ENCODE peak calls at places on chromosomes 11 and 22, in ten cellular contexts. E is Peyer's patch, S is fibroblast of lung, P is lung, C is fibroblast of mammary gland, L is heart left ventricle, K is cardiac muscle cell, U is thoracic aorta, Y is ovary, X is astrocyte of the spinal cord. N is an unnamed sample.

GRCh38 chr22:44676441-44677298 is 25.3 kb upstream of the PRR5 start:
- DNase-seq in E (peak), K (peak), P (no peak), Y (no peak), U (no peak), L (no peak), C (no peak), X (no peak), S (no peak), N (no peak)

GRCh38 chr11:129508163-129508562 is 132.5 kb downstream of the BARX2 start:
- DNase-seq in Y (no peak), L (no peak), S (no peak), P (no peak), C (no peak), E (no peak), X (no peak), U (no peak), K (no peak), N (no peak)

GRCh38 chr11:100719362-100719761 is 32.3 kb downstream of the ARHGAP42 start:
- DNase-seq in E (no peak), X (peak), K (peak), U (no peak), S (peak), C (peak), L (no peak), Y (no peak), P (no peak), N (peak)

GRCh38 chr11:133408402-133408801 is 123.9 kb downstream of the OPCML start:
- DNase-seq in L (no peak), U (no peak), E (no peak), X (no peak), K (no peak), C (no peak), Y (no peak), S (no peak), P (no peak), N (no peak)

GRCh38 chr22:17121235-17122195 is at the start of gene TMEM121B:
- DNase-seq in L (peak), X (peak), U (no peak), E (peak), Y (peak), C (peak), S (peak), K (peak), P (no peak), N (peak)

GRCh38 chr11:2898366-2899079 is 12.9 kb upstream of the CDKN1C start:
- DNase-seq in K (no peak), U (no peak), X (peak), S (peak), C (peak), P (peak), E (no peak), L (peak), Y (no peak), N (peak)

GRCh38 chr11:79018371-79018849 is 422.4 kb downstream of the TENM4 start:
- DNase-seq in S (peak), X (peak), K (no peak), E (no peak), C (peak), Y (peak), P (no peak), L (no peak), U (no peak), N (peak)

GRCh38 chr22:36369922-36370781 is 17.6 kb downstream of the MYH9 start:
- DNase-seq in E (peak), K (peak), L (peak), C (peak), U (no peak), X (peak), Y (no peak), S (peak), P (peak), N (peak)

GRCh38 chr11:129620705-129621104 is 194.9 kb upstream of the TMEM45B start:
- DNase-seq in C (peak), Y (no peak), E (no peak), K (no peak), P (peak), U (no peak), S (peak), X (peak), L (no peak), N (peak)

GRCh38 chr22:44683881-44684280 is 18.1 kb upstream of the PRR5 start:
- DNase-seq in E (no peak), P (no peak), C (no peak), L (no peak), S (no peak), U (no peak), K (no peak), Y (no peak), X (no peak), N (no peak)

GRCh38 chr11:72760543-72761400 is 8.6 kb upstream of the ARAP1 start:
- DNase-seq in X (peak), P (no peak), S (peak), K (no peak), L (no peak), C (peak), U (no peak), Y (no peak), E (no peak), N (peak)

GRCh38 chr11:6695377-6695776 is 12.2 kb upstream of the MRPL17 start:
- DNase-seq in S (peak), E (no peak), U (no peak), X (peak), Y (no peak), C (peak), P (no peak), L (peak), K (no peak), N (peak)

GRCh38 chr22:49412236-49412635 is 415.4 kb downstream of the BRD1 start:
- DNase-seq in P (no peak), C (no peak), K (no peak), L (no peak), S (no peak), E (no peak), Y (no peak), X (no peak), U (no peak), N (no peak)

GRCh38 chr22:49417326-49417725 is 410.3 kb downstream of the BRD1 start:
- DNase-seq in U (no peak), E (no peak), L (no peak), S (no peak), C (no peak), Y (no peak), P (no peak), K (no peak), X (no peak), N (no peak)

GRCh38 chr22:49415219-49415951 is 412.3 kb downstream of the BRD1 start:
- DNase-seq in X (no peak), P (no peak), Y (no peak), K (no peak), C (no peak), L (no peak), S (no peak), E (no peak), U (no peak), N (no peak)

GRCh38 chr22:49411236-49411635 is 416.4 kb downstream of the BRD1 start:
- DNase-seq in X (no peak), U (no peak), S (no peak), C (no peak), L (no peak), E (no peak), Y (no peak), K (no peak), P (no peak), N (no peak)

GRCh38 chr22:49413551-49413950 is 414.1 kb downstream of the BRD1 start:
- DNase-seq in C (no peak), E (no peak), S (no peak), L (no peak), Y (no peak), X (no peak), P (no peak), U (no peak), K (no peak), N (no peak)
- H3K4me3 ChIP-seq in C (no peak), E (no peak), S (no peak), L (no peak), Y (no peak), X (no peak), P (no peak), U (no peak), K (no peak), N (no peak)

GRCh38 chr22:28951969-28952521 is 68.7 kb downstream of the ZNRF3 start:
- DNase-seq in S (peak), L (peak), K (no peak), C (peak), X (peak), Y (no peak), E (no peak), U (no peak), P (no peak), N (peak)
- TF ChIP-seq CTCF in S (no peak), L (peak), K (peak), C (peak), X (peak), Y (peak), E (no peak), U (no peak), P (no peak), N (peak)

GRCh38 chr11:69073445-69073844 is 24.7 kb downstream of the TPCN2 start:
- DNase-seq in E (no peak), P (no peak), S (no peak), C (no peak), L (no peak), K (peak), Y (no peak), X (no peak), U (no peak), N (no peak)

GRCh38 chr11:69074786-69075185 is 26.1 kb downstream of the TPCN2 start:
- DNase-seq in X (no peak), C (peak), U (no peak), S (peak), Y (peak), E (no peak), K (no peak), L (no peak), P (no peak), N (no peak)

GRCh38 chr11:69076129-69076791 is 27.5 kb downstream of the TPCN2 start:
- DNase-seq in X (peak), L (no peak), E (no peak), U (no peak), C (peak), Y (no peak), K (no peak), S (peak), P (no peak), N (peak)

GRCh38 chr11:69074375-69074774 is 25.6 kb downstream of the TPCN2 start:
- DNase-seq in C (no peak), S (no peak), E (no peak), P (no peak), L (no peak), Y (no peak), U (no peak), X (no peak), K (no peak), N (no peak)

GRCh38 chr11:69075421-69076128 is 26.8 kb downstream of the TPCN2 start:
- DNase-seq in S (peak), K (no peak), L (peak), Y (peak), C (peak), U (peak), E (no peak), P (peak), X (peak), N (peak)
- H3K4me3 ChIP-seq in S (peak), K (no peak), L (no peak), Y (no peak), C (no peak), U (no peak), E (no peak), P (no peak), X (no peak), N (no peak)

GRCh38 chr11:126965331-126965730 is 35.2 kb downstream of the KIRREL3 start:
- DNase-seq in S (no peak), L (no peak), E (no peak), Y (no peak), U (no peak), C (no peak), X (no peak), P (no peak), K (no peak), N (no peak)

GRCh38 chr11:126971305-126971704 is 29.3 kb downstream of the KIRREL3 start:
- DNase-seq in E (no peak), K (no peak), P (no peak), S (no peak), C (no peak), X (no peak), L (no peak), Y (no peak), U (no peak), N (no peak)

GRCh38 chr11:126968915-126969314 is 31.7 kb downstream of the KIRREL3 start:
- DNase-seq in E (no peak), Y (no peak), X (no peak), U (no peak), K (peak), P (no peak), L (no peak), S (peak), C (no peak), N (no peak)

GRCh38 chr11:126973051-126973450 is 27.5 kb downstream of the KIRREL3 start:
- DNase-seq in X (no peak), S (no peak), P (no peak), E (no peak), L (no peak), K (no peak), C (no peak), Y (no peak), U (no peak), N (no peak)

GRCh38 chr11:126969865-126970479 is 30.6 kb downstream of the KIRREL3 start:
- DNase-seq in E (no peak), L (no peak), Y (no peak), P (no peak), X (peak), S (peak), C (peak), K (peak), U (no peak), N (peak)
- TF ChIP-seq CTCF in E (no peak), L (no peak), Y (no peak), P (no peak), X (peak), S (peak), C (peak), K (peak), U (no peak), N (peak)

GRCh38 chr11:844693-845644 is 2.3 kb downstream of the TSPAN4 start:
- DNase-seq in E (peak), S (peak), P (peak), C (peak), L (peak), U (peak), X (peak), K (peak), Y (peak), N (peak)
- H3K4me3 ChIP-seq in E (peak), S (peak), P (peak), C (peak), L (peak), U (peak), X (peak), K (no peak), Y (peak), N (peak)

DNA sequence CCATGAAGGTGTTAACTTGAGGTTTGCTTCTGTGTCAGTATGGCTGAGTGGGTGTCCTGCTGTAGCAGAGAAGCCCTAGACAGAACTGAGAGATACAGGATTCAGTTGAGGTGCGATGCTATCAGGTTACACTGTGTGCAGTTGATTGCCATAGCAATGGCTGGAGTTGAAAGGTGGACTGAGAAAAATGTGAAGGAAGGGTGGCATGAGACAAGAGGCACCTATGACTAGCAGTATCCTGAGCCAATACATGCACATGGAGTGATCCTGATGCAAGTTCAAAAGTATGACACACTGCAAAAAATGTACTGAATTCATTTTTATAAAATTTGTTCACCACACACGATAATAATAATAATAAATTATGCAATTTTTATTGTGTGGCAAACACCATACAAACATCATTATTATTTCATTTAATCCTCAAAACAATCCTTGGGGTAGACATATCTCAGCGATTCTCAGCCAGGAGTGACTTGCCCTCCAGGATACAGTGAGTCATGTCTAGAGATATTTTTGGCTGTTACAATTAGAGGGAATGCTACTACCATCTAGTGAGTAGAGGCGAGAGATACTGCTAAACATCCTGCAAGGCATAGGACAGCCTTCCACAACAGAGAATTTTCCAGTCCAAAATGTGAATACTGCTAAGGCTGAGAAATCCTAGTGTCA is 3.9 kb upstream of the PIWIL4 start:
- DNase-seq in U (no peak), C (peak), P (no peak), E (no peak), Y (no peak), X (peak), S (peak), K (peak), L (no peak), N (peak)
- TF ChIP-seq CTCF in U (peak), C (peak), P (no peak), E (no peak), Y (no peak), X (peak), S (peak), K (peak), L (peak), N (peak)

GRCh38 chr11:10897150-10897549 is 39.3 kb upstream of the ZBED5 start:
- DNase-seq in P (no peak), X (no peak), K (peak), Y (no peak), U (no peak), E (no peak), C (no peak), S (no peak), L (no peak), N (no peak)

GRCh38 chr11:10900686-10901415 is 43.0 kb upstream of the ZBED5 start:
- DNase-seq in U (no peak), X (no peak), C (peak), L (no peak), P (no peak), S (peak), Y (no peak), E (no peak), K (peak), N (no peak)

GRCh38 chr11:10898003-10898762 is 40.3 kb upstream of the ZBED5 start:
- DNase-seq in E (no peak), Y (no peak), P (no peak), X (no peak), S (no peak), K (no peak), L (no peak), C (no peak), U (no peak), N (no peak)

GRCh38 chr11:10899542-10899830 is 41.6 kb upstream of the ZBED5 start:
- DNase-seq in K (no peak), L (peak), E (peak), S (no peak), X (no peak), Y (peak), P (peak), C (no peak), U (peak), N (no peak)

DNA sequence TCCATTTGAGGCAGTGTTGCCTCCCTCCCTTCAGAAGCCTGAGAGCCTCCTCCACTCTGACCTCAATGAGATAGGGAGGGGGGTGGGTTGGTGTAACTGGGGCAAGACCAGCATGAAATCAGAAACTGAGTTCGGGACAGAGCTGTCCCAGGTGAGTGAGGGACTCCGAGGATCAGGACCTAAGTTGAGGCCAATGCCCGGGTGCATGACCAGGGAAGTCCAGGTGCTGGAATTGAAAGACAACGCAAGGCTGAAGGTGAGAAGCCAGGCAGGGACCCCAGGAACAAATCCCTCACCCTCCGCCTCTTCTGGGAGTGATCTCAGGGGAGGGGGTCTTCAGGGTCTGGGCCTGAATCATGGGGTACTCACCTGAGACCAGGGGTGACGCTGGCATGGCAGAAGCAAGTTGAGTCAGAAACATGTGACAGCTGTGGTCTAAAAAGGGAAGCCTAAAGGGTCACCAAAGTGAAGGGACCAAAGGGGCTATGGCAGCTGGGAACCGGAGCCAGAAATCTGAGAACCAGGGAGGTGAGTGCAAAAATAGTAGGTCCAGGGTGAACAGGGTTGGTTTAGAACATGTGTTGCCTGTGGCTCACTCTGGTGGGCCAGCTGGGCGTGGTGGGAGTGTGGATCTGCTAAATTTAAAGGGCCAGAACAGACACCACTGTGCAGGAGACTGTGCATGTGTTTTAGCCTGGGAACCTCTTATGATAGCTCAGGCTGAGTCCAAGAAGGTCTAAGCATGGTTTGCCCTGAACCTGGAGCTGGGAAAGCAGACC is 41.1 kb upstream of the ZBED5 start:
- DNase-seq in E (no peak), K (no peak), X (no peak), S (no peak), C (no peak), Y (no peak), U (no peak), P (no peak), L (peak), N (no peak)
- H3K4me3 ChIP-seq in E (no peak), K (no peak), X (no peak), S (peak), C (peak), Y (no peak), U (peak), P (no peak), L (no peak), N (no peak)